ENCODE peak calls at places on chromosomes 5 and 9, in five cellular contexts. P, R, C, Q and Y are unnamed samples.
A peak's percentile ranks its signal among the peaks of the same experiment; 100 is the strongest.

GRCh38 chr9:81069923-81070322 is 619.4 kb downstream of the TLE1 start:
- DNase-seq in Q (no peak), C (no peak), R (no peak), P (no peak), Y (no peak)

GRCh38 chr5:176806137-176806536 is 4.2 kb upstream of the UNC5A start:
- DNase-seq in R (no peak), P (no peak), C (no peak), Q (no peak), Y (no peak)

GRCh38 chr9:82332018-82332773 is 343.6 kb downstream of the SPATA31D1 start:
- DNase-seq in P (no peak), Q (no peak), R (no peak), C (peak; percentile 39), Y (no peak)

GRCh38 chr5:73448072-73448432 is 525 bp downstream of the FOXD1 start:
- DNase-seq in R (no peak), Q (no peak), C (no peak), P (peak; percentile 78), Y (peak; percentile 72)

GRCh38 chr5:111781200-111781599 is 24.2 kb upstream of the NREP start:
- DNase-seq in C (no peak), Q (peak; percentile 48), R (peak; percentile 28), P (no peak), Y (peak; percentile 46)

GRCh38 chr5:110371011-110371724 is 355.3 kb downstream of the TMEM232 start:
- DNase-seq in P (no peak), R (no peak), Q (no peak), C (no peak), Y (no peak)

GRCh38 chr5:142617416-142617815 is 68.5 kb downstream of the FGF1 start:
- DNase-seq in P (no peak), C (no peak), R (no peak), Q (no peak), Y (no peak)

GRCh38 chr9:77099388-77099787 is 77.9 kb upstream of the VPS13A start:
- DNase-seq in C (no peak), Q (no peak), R (no peak), P (no peak), Y (no peak)

GRCh38 chr9:98707158-98708102 is 1.3 kb downstream of the GABBR2 start:
- DNase-seq in R (no peak), C (no peak), P (no peak), Q (peak; percentile 39), Y (no peak)

GRCh38 chr9:131475111-131475955 is 27.4 kb upstream of the POMT1 start:
- DNase-seq in Q (no peak), P (peak; percentile 44), C (no peak), R (no peak), Y (peak; percentile 75)

GRCh38 chr9:131840220-131840619 is 100.3 kb upstream of the RAPGEF1 start:
- DNase-seq in R (no peak), Q (no peak), C (no peak), P (no peak), Y (no peak)

GRCh38 chr9:137828527-137829259 is 48.9 kb upstream of the CACNA1B start:
- DNase-seq in Q (no peak), P (no peak), R (no peak), C (no peak), Y (no peak)

GRCh38 chr5:68224561-68225187 is 9.1 kb downstream of the PIK3R1 start:
- DNase-seq in Q (no peak), R (no peak), P (no peak), C (no peak), Y (no peak)

GRCh38 chr5:67813879-67814539 is 401.5 kb upstream of the PIK3R1 start:
- DNase-seq in C (no peak), Q (no peak), R (no peak), P (no peak), Y (no peak)

GRCh38 chr5:146940295-146940694 is 61.7 kb upstream of the PPP2R2B start:
- DNase-seq in C (no peak), R (no peak), Q (no peak), P (no peak), Y (no peak)

GRCh38 chr9:98708933-98709911 is at the start of gene GABBR2:
- DNase-seq in P (no peak), Q (no peak), C (no peak), R (no peak), Y (no peak)

GRCh38 chr5:53469946-53470687 is 10.3 kb upstream of the FST start:
- DNase-seq in P (no peak), C (no peak), R (no peak), Q (no peak), Y (no peak)

GRCh38 chr9:127905788-127906191 is 6.4 kb upstream of the ST6GALNAC6 start:
- DNase-seq in C (no peak), P (peak; percentile 90), Q (no peak), R (peak; percentile 67), Y (peak; percentile 76)

GRCh38 chr5:77390795-77391194 is 101.3 kb downstream of the WDR41 start:
- DNase-seq in Q (no peak), C (no peak), P (no peak), R (no peak), Y (no peak)

GRCh38 chr5:170755679-170756456 is 27.7 kb upstream of the GABRP start:
- DNase-seq in C (no peak), Q (peak; percentile 72), P (no peak), R (peak; percentile 70), Y (peak; percentile 79)
- H3K4me1 ChIP-seq in C (no peaks in the 10 kb centered on the region), Q (peaks cover 58% of the 10 kb centered on the region), P (no peaks in the 10 kb centered on the region), R (peaks cover 6% of the 10 kb centered on the region), Y (peaks cover 10% of the 10 kb centered on the region)

GRCh38 chr9:70563010-70563409 is 148.6 kb upstream of the KLF9 start:
- DNase-seq in C (no peak), P (no peak), R (no peak), Q (no peak), Y (no peak)
- H3K27ac ChIP-seq in C (no peak overlapping the region), P (peak overlapping the region; percentile 62), R (peak overlapping the region; percentile 54), Q (peak overlapping the region; percentile 47), Y (peak overlapping the region; percentile 86)

GRCh38 chr5:169904568-169904967 is 75.7 kb downstream of the INSYN2B start:
- DNase-seq in P (no peak), R (no peak), Q (no peak), C (no peak), Y (no peak)

GRCh38 chr5:169905017-169905416 is 75.3 kb downstream of the INSYN2B start:
- DNase-seq in R (no peak), C (no peak), Q (no peak), P (no peak), Y (no peak)

GRCh38 chr5:169904059-169904458 is 76.2 kb downstream of the INSYN2B start:
- DNase-seq in P (no peak), C (no peak), R (no peak), Q (no peak), Y (no peak)

GRCh38 chr5:169906745-169907649 is 73.3 kb downstream of the INSYN2B start:
- DNase-seq in R (no peak), Q (no peak), C (no peak), P (no peak), Y (no peak)

DNA sequence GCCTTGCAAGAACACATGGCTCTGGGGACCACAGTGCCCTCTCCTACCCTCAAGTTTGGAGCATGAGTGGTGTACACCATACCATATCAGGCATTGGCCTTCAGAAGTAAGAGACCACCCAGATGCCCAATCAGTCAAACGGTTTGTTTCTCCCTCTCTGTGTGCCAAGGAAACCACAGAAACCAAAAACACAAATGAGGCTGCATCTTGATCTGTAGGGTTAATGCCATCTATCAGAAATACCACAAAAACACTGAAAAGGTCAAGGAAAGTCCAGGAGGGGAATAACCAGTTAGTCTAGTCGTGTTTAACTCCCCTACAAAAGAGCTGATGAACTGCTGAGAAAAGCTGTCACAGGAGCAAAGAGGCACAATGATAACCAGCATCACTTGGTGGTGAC is 78.4 kb downstream of the INSYN2B start:
- DNase-seq in C (no peak), P (no peak), Q (no peak), R (no peak), Y (no peak)
- TF ChIP-seq CTCF in C (no peak), P (no peak), Q (no peak), R (no peak), Y (no peak)

GRCh38 chr5:669111-669841 is 23.9 kb downstream of the TPPP start:
- DNase-seq in Q (no peak), R (no peak), P (peak; percentile 87), C (no peak), Y (no peak)

GRCh38 chr5:668299-668995 is 24.7 kb downstream of the TPPP start:
- DNase-seq in Q (no peak), R (no peak), P (peak; percentile 53), C (no peak), Y (no peak)

GRCh38 chr5:670396-671270 is 22.5 kb downstream of the TPPP start:
- DNase-seq in P (peak; percentile 74), C (no peak), R (no peak), Q (no peak), Y (peak; percentile 30)

GRCh38 chr5:671459-672328 is 21.5 kb downstream of the TPPP start:
- DNase-seq in R (peak; percentile 78), P (peak; percentile 88), C (peak; percentile 68), Q (peak; percentile 72), Y (peak; percentile 86)

DNA sequence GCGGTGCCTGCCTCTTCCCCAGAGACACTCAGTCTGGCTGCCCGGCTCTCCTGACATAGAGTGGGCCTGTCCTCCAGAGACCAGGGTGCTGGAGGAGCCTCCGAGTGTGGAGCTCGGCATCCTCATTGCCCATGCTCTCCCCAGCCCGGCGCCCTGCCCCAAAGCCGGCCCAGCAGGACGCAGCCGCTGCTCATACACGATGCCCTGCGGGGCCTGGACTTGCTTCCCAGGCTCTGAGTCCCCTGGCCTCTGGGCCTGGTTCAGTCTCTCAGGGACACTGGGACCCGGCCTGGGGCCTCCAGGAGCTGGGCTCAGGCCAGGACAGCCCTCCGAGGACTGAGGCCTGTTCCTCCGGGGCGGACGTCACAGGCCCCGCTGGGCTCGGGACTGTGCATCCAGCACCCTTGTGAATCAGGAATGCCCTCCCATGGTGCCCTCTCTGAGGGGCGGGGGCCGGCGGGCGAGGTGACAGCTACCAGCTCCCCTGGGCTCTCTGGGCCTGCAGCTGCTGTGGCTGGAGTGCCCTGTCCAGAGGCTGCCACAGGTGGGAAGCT is 23.2 kb downstream of the TPPP start:
- DNase-seq in P (peak; percentile 76), C (no peak), R (no peak), Q (no peak), Y (peak; percentile 74)
- H3K4me1 ChIP-seq in P (peaks cover 40% of the 10 kb centered on the region), C (peaks cover 52% of the 10 kb centered on the region), R (peaks cover 21% of the 10 kb centered on the region), Q (peaks cover 41% of the 10 kb centered on the region), Y (peaks cover 30% of the 10 kb centered on the region)

GRCh38 chr5:134464988-134465855 is 53.5 kb upstream of the CDKN2AIPNL start:
- DNase-seq in C (no peak), Q (peak; percentile 24), P (peak; percentile 79), R (peak; percentile 32), Y (no peak)
- H3K27ac ChIP-seq in C (peak overlapping the region; percentile 96), Q (peak overlapping the region; percentile 100), P (peak overlapping the region; percentile 92), R (peak overlapping the region; percentile 99), Y (peak overlapping the region; percentile 97)

GRCh38 chr5:57383093-57383861 is 99.3 kb downstream of the ACTBL2 start:
- DNase-seq in R (peak; percentile 18), P (no peak), Q (no peak), C (peak; percentile 82), Y (no peak)
- TF ChIP-seq CTCF in R (no peak), P (no peak), Q (peak; percentile 16), C (peak; percentile 50), Y (no peak)